ENCODE peak calls at places on chromosomes 4 and X, in six cellular contexts. One of them, this sample, is unnamed.

GRCh38 chr4:150323551-150324325 is 245.5 kb downstream of the DCLK2 start:
- DNase-seq in psoas muscle: no peak
- DNase-seq in caudate nucleus: no peak
- DNase-seq in A549: no peak
- DNase-seq in colonic mucosa: no peak
- DNase-seq in right atrium auricular region: no peak
- DNase-seq in this sample: no peak

GRCh38 chr4:166625018-166625637 is 609.2 kb downstream of the SPOCK3 start:
- DNase-seq in caudate nucleus: no peak
- DNase-seq in A549: no peak
- DNase-seq in right atrium auricular region: no peak
- DNase-seq in colonic mucosa: no peak
- DNase-seq in psoas muscle: no peak
- DNase-seq in this sample: no peak

GRCh38 chr4:109009909-109010308 is 247.1 kb upstream of the ETNPPL start:
- DNase-seq in right atrium auricular region: no peak
- DNase-seq in psoas muscle: no peak
- DNase-seq in caudate nucleus: no peak
- DNase-seq in A549: no peak
- DNase-seq in colonic mucosa: no peak
- DNase-seq in this sample: no peak

GRCh38 chrX:151773434-151773833 is 38.9 kb downstream of the CNGA2 start:
- DNase-seq in psoas muscle: no peak
- DNase-seq in right atrium auricular region: peak; percentile 34
- DNase-seq in caudate nucleus: no peak
- DNase-seq in colonic mucosa: no peak
- DNase-seq in A549: no peak
- DNase-seq in this sample: no peak

GRCh38 chr4:151486166-151486565 is 77.2 kb downstream of the FHIP1A start:
- DNase-seq in caudate nucleus: no peak
- DNase-seq in right atrium auricular region: no peak
- DNase-seq in A549: no peak
- DNase-seq in colonic mucosa: no peak
- DNase-seq in psoas muscle: no peak
- DNase-seq in this sample: no peak

GRCh38 chr4:118950224-118950623 is 61.6 kb downstream of the SYNPO2 start:
- DNase-seq in A549: no peak
- DNase-seq in caudate nucleus: no peak
- DNase-seq in colonic mucosa: no peak
- DNase-seq in psoas muscle: no peak
- DNase-seq in right atrium auricular region: no peak
- DNase-seq in this sample: no peak

GRCh38 chrX:40197071-40197470 is 99.3 kb upstream of the BCOR start:
- DNase-seq in A549: no peak
- DNase-seq in colonic mucosa: no peak
- DNase-seq in caudate nucleus: no peak
- DNase-seq in right atrium auricular region: no peak
- DNase-seq in psoas muscle: no peak
- DNase-seq in this sample: no peak

GRCh38 chr4:19947349-19947748 is 304.4 kb upstream of the SLIT2 start:
- DNase-seq in right atrium auricular region: no peak
- DNase-seq in A549: no peak
- DNase-seq in caudate nucleus: no peak
- DNase-seq in psoas muscle: no peak
- DNase-seq in colonic mucosa: no peak
- DNase-seq in this sample: no peak

GRCh38 chr4:185811509-185812364 is at the start of gene SORBS2:
- DNase-seq in A549: no peak
- DNase-seq in colonic mucosa: peak; percentile 79
- DNase-seq in psoas muscle: no peak
- DNase-seq in caudate nucleus: no peak
- DNase-seq in right atrium auricular region: no peak
- DNase-seq in this sample: peak; percentile 91

GRCh38 chrX:65300104-65300809 is 234.3 kb downstream of the LAS1L start:
- DNase-seq in right atrium auricular region: no peak
- DNase-seq in caudate nucleus: no peak
- DNase-seq in A549: no peak
- DNase-seq in psoas muscle: no peak
- DNase-seq in colonic mucosa: no peak
- DNase-seq in this sample: no peak

GRCh38 chr4:37762294-37763163 is 64.0 kb upstream of the PGM2 start:
- DNase-seq in A549: no peak
- DNase-seq in colonic mucosa: no peak
- DNase-seq in right atrium auricular region: no peak
- DNase-seq in caudate nucleus: no peak
- DNase-seq in psoas muscle: no peak
- DNase-seq in this sample: no peak

GRCh38 chr4:184845367-184846011 is 19.7 kb upstream of the ACSL1 start:
- DNase-seq in caudate nucleus: no peak
- DNase-seq in psoas muscle: no peak
- DNase-seq in colonic mucosa: no peak
- DNase-seq in right atrium auricular region: no peak
- DNase-seq in A549: no peak
- DNase-seq in this sample: no peak

GRCh38 chr4:81743731-81744465 is 272.2 kb upstream of the RASGEF1B start:
- DNase-seq in caudate nucleus: no peak
- DNase-seq in colonic mucosa: no peak
- DNase-seq in psoas muscle: no peak
- DNase-seq in right atrium auricular region: no peak
- DNase-seq in A549: no peak
- DNase-seq in this sample: no peak

GRCh38 chr4:48037117-48037462 is 20.5 kb downstream of the NIPAL1 start:
- DNase-seq in psoas muscle: no peak
- DNase-seq in colonic mucosa: no peak
- DNase-seq in A549: no peak
- DNase-seq in right atrium auricular region: no peak
- DNase-seq in caudate nucleus: no peak
- DNase-seq in this sample: no peak
- H3K27ac ChIP-seq in psoas muscle: no peak overlapping the region
- H3K27ac ChIP-seq in colonic mucosa: no peak overlapping the region
- H3K27ac ChIP-seq in A549: no peak overlapping the region
- H3K27ac ChIP-seq in right atrium auricular region: no peak overlapping the region
- H3K27ac ChIP-seq in caudate nucleus: no peak overlapping the region
- H3K27ac ChIP-seq in this sample: no peak overlapping the region

GRCh38 chrX:115337735-115338134 is 48.2 kb downstream of the LUZP4 start:
- DNase-seq in right atrium auricular region: no peak
- DNase-seq in colonic mucosa: no peak
- DNase-seq in caudate nucleus: no peak
- DNase-seq in A549: no peak
- DNase-seq in psoas muscle: no peak
- DNase-seq in this sample: no peak

GRCh38 chrX:115332832-115333231 is 43.3 kb downstream of the LUZP4 start:
- DNase-seq in right atrium auricular region: no peak
- DNase-seq in caudate nucleus: no peak
- DNase-seq in psoas muscle: no peak
- DNase-seq in A549: no peak
- DNase-seq in colonic mucosa: no peak
- DNase-seq in this sample: peak; percentile 59

GRCh38 chrX:115330498-115331138 is 41.1 kb downstream of the LUZP4 start:
- DNase-seq in colonic mucosa: peak; percentile 28
- DNase-seq in caudate nucleus: no peak
- DNase-seq in psoas muscle: no peak
- DNase-seq in A549: peak; percentile 18
- DNase-seq in right atrium auricular region: no peak
- DNase-seq in this sample: peak; percentile 20

GRCh38 chrX:115333446-115333845 is 43.9 kb downstream of the LUZP4 start:
- DNase-seq in A549: no peak
- DNase-seq in colonic mucosa: no peak
- DNase-seq in right atrium auricular region: no peak
- DNase-seq in psoas muscle: no peak
- DNase-seq in caudate nucleus: no peak
- DNase-seq in this sample: no peak
- H3K27ac ChIP-seq in A549: no peak overlapping the region
- H3K27ac ChIP-seq in colonic mucosa: no peak overlapping the region
- H3K27ac ChIP-seq in right atrium auricular region: no peak overlapping the region
- H3K27ac ChIP-seq in psoas muscle: no peak overlapping the region
- H3K27ac ChIP-seq in caudate nucleus: no peak overlapping the region
- H3K27ac ChIP-seq in this sample: peak overlapping the region; percentile 42

DNA sequence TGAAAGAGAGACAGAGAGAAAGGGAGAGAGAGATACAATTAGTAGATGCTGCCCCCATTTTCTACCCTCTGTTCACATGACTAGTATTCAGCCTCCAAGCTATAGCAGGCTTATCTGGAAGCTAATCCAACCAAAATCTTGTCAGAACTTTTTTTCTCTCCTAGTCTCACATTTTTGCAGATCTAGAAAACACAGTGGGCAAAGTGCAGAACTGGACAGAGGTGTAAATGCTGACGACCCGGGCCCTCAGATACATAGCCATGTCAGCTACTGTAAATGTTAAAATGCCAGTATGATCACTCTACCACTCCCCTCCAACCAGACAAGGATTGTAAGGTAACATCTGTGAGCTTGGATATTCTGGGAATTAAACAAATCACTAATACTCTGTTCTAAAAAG is 34.3 kb downstream of the GPC3 start:
- DNase-seq in caudate nucleus: no peak
- DNase-seq in psoas muscle: no peak
- DNase-seq in colonic mucosa: no peak
- DNase-seq in right atrium auricular region: no peak
- DNase-seq in A549: no peak
- DNase-seq in this sample: no peak
- H3K27ac ChIP-seq in caudate nucleus: no peak overlapping the region
- H3K27ac ChIP-seq in psoas muscle: no peak overlapping the region
- H3K27ac ChIP-seq in colonic mucosa: no peak overlapping the region
- H3K27ac ChIP-seq in right atrium auricular region: no peak overlapping the region
- H3K27ac ChIP-seq in A549: no peak overlapping the region
- H3K27ac ChIP-seq in this sample: no peak overlapping the region

GRCh38 chrX:103614999-103615398 is 7.2 kb downstream of the TCEAL3 start:
- DNase-seq in caudate nucleus: no peak
- DNase-seq in psoas muscle: no peak
- DNase-seq in colonic mucosa: no peak
- DNase-seq in A549: no peak
- DNase-seq in right atrium auricular region: no peak
- DNase-seq in this sample: no peak
- H3K27ac ChIP-seq in caudate nucleus: no peak overlapping the region
- H3K27ac ChIP-seq in psoas muscle: no peak overlapping the region
- H3K27ac ChIP-seq in colonic mucosa: no peak overlapping the region
- H3K27ac ChIP-seq in A549: no peak overlapping the region
- H3K27ac ChIP-seq in right atrium auricular region: no peak overlapping the region
- H3K27ac ChIP-seq in this sample: no peak overlapping the region

DNA sequence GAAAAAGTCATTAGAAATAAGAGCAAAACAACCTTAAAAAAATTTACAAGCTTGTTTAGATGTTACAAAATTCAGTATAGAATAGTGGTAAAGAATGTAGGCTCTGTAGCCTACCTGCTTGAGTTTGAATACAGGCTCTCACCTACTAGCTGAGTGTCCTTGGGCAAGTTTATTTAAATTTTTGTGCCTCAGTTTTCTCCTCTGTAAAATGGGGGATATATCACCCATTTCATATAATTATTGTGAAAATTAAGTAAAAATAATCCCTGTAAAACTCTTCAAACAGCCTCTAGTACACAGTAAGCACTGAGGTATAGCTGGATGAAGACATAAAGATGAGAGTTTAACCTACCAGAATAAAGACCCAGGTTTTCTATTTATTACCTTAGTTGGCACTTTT is 5.9 kb downstream of the TAF9B start:
- DNase-seq in colonic mucosa: no peak
- DNase-seq in psoas muscle: no peak
- DNase-seq in right atrium auricular region: no peak
- DNase-seq in caudate nucleus: no peak
- DNase-seq in A549: no peak
- DNase-seq in this sample: no peak
- H3K27ac ChIP-seq in colonic mucosa: no peak overlapping the region
- H3K27ac ChIP-seq in psoas muscle: no peak overlapping the region
- H3K27ac ChIP-seq in right atrium auricular region: no peak overlapping the region
- H3K27ac ChIP-seq in caudate nucleus: no peak overlapping the region
- H3K27ac ChIP-seq in A549: no peak overlapping the region
- H3K27ac ChIP-seq in this sample: no peak overlapping the region

GRCh38 chr4:130361616-130362015 is 1265.7 kb downstream of the C4orf33 start:
- DNase-seq in colonic mucosa: no peak
- DNase-seq in A549: no peak
- DNase-seq in psoas muscle: no peak
- DNase-seq in caudate nucleus: no peak
- DNase-seq in right atrium auricular region: no peak
- DNase-seq in this sample: no peak

GRCh38 chr4:130359537-130359936 is 1263.6 kb downstream of the C4orf33 start:
- DNase-seq in A549: no peak
- DNase-seq in caudate nucleus: no peak
- DNase-seq in psoas muscle: no peak
- DNase-seq in right atrium auricular region: no peak
- DNase-seq in colonic mucosa: no peak
- DNase-seq in this sample: no peak

GRCh38 chr4:130356873-130357272 is 1260.9 kb downstream of the C4orf33 start:
- DNase-seq in caudate nucleus: no peak
- DNase-seq in A549: no peak
- DNase-seq in colonic mucosa: no peak
- DNase-seq in right atrium auricular region: no peak
- DNase-seq in psoas muscle: no peak
- DNase-seq in this sample: no peak
- H3K27ac ChIP-seq in caudate nucleus: no peak overlapping the region
- H3K27ac ChIP-seq in A549: no peak overlapping the region
- H3K27ac ChIP-seq in colonic mucosa: no peak overlapping the region
- H3K27ac ChIP-seq in right atrium auricular region: no peak overlapping the region
- H3K27ac ChIP-seq in psoas muscle: no peak overlapping the region
- H3K27ac ChIP-seq in this sample: no peak overlapping the region

GRCh38 chr4:2424581-2424980 is 5.8 kb downstream of the CFAP99 start:
- DNase-seq in colonic mucosa: no peak
- DNase-seq in psoas muscle: no peak
- DNase-seq in A549: no peak
- DNase-seq in caudate nucleus: no peak
- DNase-seq in right atrium auricular region: no peak
- DNase-seq in this sample: no peak
- H3K27ac ChIP-seq in colonic mucosa: no peak overlapping the region
- H3K27ac ChIP-seq in psoas muscle: no peak overlapping the region
- H3K27ac ChIP-seq in A549: no peak overlapping the region
- H3K27ac ChIP-seq in caudate nucleus: no peak overlapping the region
- H3K27ac ChIP-seq in right atrium auricular region: no peak overlapping the region
- H3K27ac ChIP-seq in this sample: no peak overlapping the region

DNA sequence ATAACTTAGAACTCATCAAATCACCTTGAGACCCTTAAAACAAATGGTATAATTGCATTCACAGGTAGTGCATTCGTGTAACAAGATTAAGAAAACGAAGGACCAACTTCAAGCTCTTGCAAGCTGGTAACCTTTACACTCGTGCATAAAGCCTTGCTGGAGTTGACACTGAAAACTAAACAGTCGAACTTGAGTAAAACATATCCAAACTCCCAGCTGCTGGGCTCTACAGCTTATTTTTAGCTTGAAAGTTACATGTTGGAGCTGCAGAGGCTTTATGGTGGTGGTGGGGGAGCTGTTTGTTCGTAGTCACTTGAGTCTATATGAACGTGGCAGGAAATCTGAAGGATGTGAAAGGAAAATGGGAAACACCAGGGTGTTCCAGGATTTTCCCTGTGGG is 2.7 kb upstream of the WDR1 start:
- DNase-seq in right atrium auricular region: no peak
- DNase-seq in caudate nucleus: no peak
- DNase-seq in psoas muscle: no peak
- DNase-seq in A549: no peak
- DNase-seq in colonic mucosa: no peak
- DNase-seq in this sample: no peak
- H3K27ac ChIP-seq in right atrium auricular region: no peak overlapping the region
- H3K27ac ChIP-seq in caudate nucleus: no peak overlapping the region
- H3K27ac ChIP-seq in psoas muscle: no peak overlapping the region
- H3K27ac ChIP-seq in A549: no peak overlapping the region
- H3K27ac ChIP-seq in colonic mucosa: no peak overlapping the region
- H3K27ac ChIP-seq in this sample: peak overlapping the region; percentile 99

GRCh38 chr4:156939151-156939550 is 32.4 kb downstream of the PDGFC start:
- DNase-seq in caudate nucleus: no peak
- DNase-seq in colonic mucosa: no peak
- DNase-seq in A549: no peak
- DNase-seq in right atrium auricular region: no peak
- DNase-seq in psoas muscle: no peak
- DNase-seq in this sample: no peak
- H3K27ac ChIP-seq in caudate nucleus: no peak overlapping the region
- H3K27ac ChIP-seq in colonic mucosa: no peak overlapping the region
- H3K27ac ChIP-seq in A549: no peak overlapping the region
- H3K27ac ChIP-seq in right atrium auricular region: no peak overlapping the region
- H3K27ac ChIP-seq in psoas muscle: no peak overlapping the region
- H3K27ac ChIP-seq in this sample: no peak overlapping the region